ENCODE peak calls at places on chromosomes 12 and 14, in four cellular contexts. V is NCI-H510A treated with DMSO at 0.1 percent for 48 hours; G is endothelial cell; T is naive thymus-derived CD8-positive, alpha-beta T cell. I is an unnamed sample.

GRCh38 chr12:26149963-26150362 is 25.1 kb upstream of the BHLHE41 start:
- DNase-seq in V (no peak), G (no peak), T (no peak), I (no peak)

GRCh38 chr14:85233756-85234545 is 296.0 kb upstream of the FLRT2 start:
- DNase-seq in V (no peak), G (no peak), T (no peak), I (no peak)

GRCh38 chr12:114166360-114166759 is 200.2 kb upstream of the RBM19 start:
- DNase-seq in V (peak), G (peak), T (no peak), I (no peak)

GRCh38 chr14:36863271-36863670 is 201.6 kb downstream of the PAX9 start:
- DNase-seq in V (no peak), G (no peak), T (no peak), I (no peak)

GRCh38 chr12:80445083-80445482 is 1.0 kb downstream of the PTPRQ start:
- DNase-seq in V (no peak), G (no peak), T (no peak), I (no peak)

GRCh38 chr12:79508622-79509021 is 182.1 kb downstream of the PAWR start:
- DNase-seq in V (no peak), G (no peak), T (no peak), I (no peak)

GRCh38 chr14:54651649-54652048 is 84.7 kb downstream of the SAMD4A start:
- DNase-seq in V (no peak), G (no peak), T (no peak), I (no peak)

GRCh38 chr14:102940729-102941362 is 18.4 kb downstream of the AMN start:
- DNase-seq in V (no peak), G (no peak), T (no peak), I (no peak)

GRCh38 chr14:98689936-98690335 is 582.1 kb downstream of the BCL11B start:
- DNase-seq in V (no peak), G (no peak), T (no peak), I (no peak)

GRCh38 chr12:131604146-131604844 is 106.6 kb upstream of the SFSWAP start:
- DNase-seq in V (no peak), G (no peak), T (peak), I (no peak)

GRCh38 chr12:130194154-130194553 is 31.9 kb downstream of the FZD10 start:
- DNase-seq in V (no peak), G (no peak), T (no peak), I (no peak)

GRCh38 chr12:93670104-93670503 is 7.1 kb upstream of the CRADD start:
- DNase-seq in V (no peak), G (no peak), T (no peak), I (no peak)

GRCh38 chr12:69751476-69751875 is 12.8 kb downstream of the RAB3IP start:
- DNase-seq in V (no peak), G (no peak), T (no peak), I (no peak)

GRCh38 chr12:54044425-54045093 is 9.1 kb upstream of the HOXC4 start:
- DNase-seq in V (no peak), G (no peak), T (no peak), I (no peak)

GRCh38 chr12:65536876-65537661 is 258.6 kb downstream of the MSRB3 start:
- DNase-seq in V (no peak), G (no peak), T (no peak), I (no peak)

GRCh38 chr14:64970041-64970440 is 2.1 kb downstream of the RAB15 start:
- DNase-seq in V (no peak), G (no peak), T (no peak), I (no peak)

GRCh38 chr14:23353433-23353780 is 720 bp upstream of the SLC22A17 start:
- DNase-seq in V (no peak), G (no peak), T (no peak), I (no peak)

GRCh38 chr12:92139634-92140555 is 5.8 kb downstream of the BTG1 start:
- DNase-seq in V (peak), G (no peak), T (no peak), I (no peak)

GRCh38 chr14:96997269-96997668 is 200.1 kb downstream of the VRK1 start:
- DNase-seq in V (no peak), G (no peak), T (no peak), I (no peak)

GRCh38 chr14:101024686-101025085 is 121.2 kb upstream of the RTL1 start:
- DNase-seq in V (no peak), G (no peak), T (no peak), I (no peak)

GRCh38 chr14:55780156-55780946 is 200.3 kb downstream of the KTN1 start:
- DNase-seq in V (no peak), G (no peak), T (no peak), I (no peak)